ENCODE peak calls at places on chromosomes 6 and 20, in five cellular contexts. One of them, this sample, is unnamed.

GRCh38 chr20:62368629-62369507 is 1.8 kb upstream of the LAMA5 start:
- DNase-seq in stomach: peak
- DNase-seq in lung: peak
- DNase-seq in AG09319: no peak
- DNase-seq in MM.1S: no peak
- DNase-seq in this sample: no peak

GRCh38 chr20:667351-668034 is 8.1 kb downstream of the SCRT2 start:
- DNase-seq in stomach: peak
- DNase-seq in lung: peak
- DNase-seq in AG09319: no peak
- DNase-seq in MM.1S: peak
- DNase-seq in this sample: peak

GRCh38 chr6:107244082-107244741 is 128.9 kb upstream of the BEND3 start:
- DNase-seq in stomach: no peak
- DNase-seq in lung: no peak
- DNase-seq in AG09319: no peak
- DNase-seq in MM.1S: peak
- DNase-seq in this sample: no peak

GRCh38 chr20:10596726-10597125 is 77.1 kb downstream of the JAG1 start:
- DNase-seq in stomach: no peak
- DNase-seq in lung: no peak
- DNase-seq in AG09319: peak
- DNase-seq in MM.1S: no peak
- DNase-seq in this sample: peak

GRCh38 chr6:163355471-163355991 is 59.0 kb upstream of the QKI start:
- DNase-seq in stomach: no peak
- DNase-seq in lung: peak
- DNase-seq in AG09319: no peak
- DNase-seq in MM.1S: no peak
- DNase-seq in this sample: peak

GRCh38 chr20:3889489-3890409 is 562 bp downstream of the PANK2 start:
- DNase-seq in stomach: peak
- DNase-seq in lung: peak
- DNase-seq in AG09319: no peak
- DNase-seq in MM.1S: peak
- DNase-seq in this sample: no peak

GRCh38 chr20:46626799-46627198 is 24.5 kb downstream of the SLC13A3 start:
- DNase-seq in stomach: no peak
- DNase-seq in lung: no peak
- DNase-seq in AG09319: no peak
- DNase-seq in MM.1S: no peak
- DNase-seq in this sample: no peak

GRCh38 chr6:14505391-14505790 is 387.8 kb downstream of the CD83 start:
- DNase-seq in stomach: peak
- DNase-seq in lung: no peak
- DNase-seq in AG09319: no peak
- DNase-seq in MM.1S: no peak
- DNase-seq in this sample: no peak

GRCh38 chr6:111573118-111573883 is 32.4 kb downstream of the TRAF3IP2 start:
- DNase-seq in stomach: no peak
- DNase-seq in lung: no peak
- DNase-seq in AG09319: no peak
- DNase-seq in MM.1S: no peak
- DNase-seq in this sample: peak

GRCh38 chr20:38291961-38292360 is 12.0 kb upstream of the BPI start:
- DNase-seq in stomach: no peak
- DNase-seq in lung: no peak
- DNase-seq in AG09319: no peak
- DNase-seq in MM.1S: no peak
- DNase-seq in this sample: no peak

GRCh38 chr6:140071115-140071514 is 696.7 kb upstream of the CITED2 start:
- DNase-seq in stomach: no peak
- DNase-seq in lung: no peak
- DNase-seq in AG09319: peak
- DNase-seq in MM.1S: no peak
- DNase-seq in this sample: peak

GRCh38 chr6:170107606-170108222 is 183.2 kb downstream of the DLL1 start:
- DNase-seq in stomach: peak
- DNase-seq in lung: no peak
- DNase-seq in AG09319: no peak
- DNase-seq in MM.1S: no peak
- DNase-seq in this sample: no peak

GRCh38 chr6:27209659-27210269 is 37.7 kb upstream of the PRSS16 start:
- DNase-seq in stomach: no peak
- DNase-seq in lung: no peak
- DNase-seq in AG09319: no peak
- DNase-seq in MM.1S: no peak
- DNase-seq in this sample: peak

GRCh38 chr6:134642217-134642616 is 307.7 kb downstream of the ALDH8A1 start:
- DNase-seq in stomach: no peak
- DNase-seq in lung: no peak
- DNase-seq in AG09319: peak
- DNase-seq in MM.1S: no peak
- DNase-seq in this sample: no peak

GRCh38 chr6:52718535-52718934 is 44.7 kb downstream of the GSTA2 start:
- DNase-seq in stomach: no peak
- DNase-seq in lung: no peak
- DNase-seq in AG09319: no peak
- DNase-seq in MM.1S: no peak
- DNase-seq in this sample: peak

GRCh38 chr6:130560231-130560630 is 194.4 kb downstream of the TMEM200A start:
- DNase-seq in stomach: no peak
- DNase-seq in lung: no peak
- DNase-seq in AG09319: no peak
- DNase-seq in MM.1S: no peak
- DNase-seq in this sample: peak

GRCh38 chr6:148758492-148758891 is 11.7 kb downstream of the UST start:
- DNase-seq in stomach: no peak
- DNase-seq in lung: peak
- DNase-seq in AG09319: no peak
- DNase-seq in MM.1S: peak
- DNase-seq in this sample: no peak

GRCh38 chr6:162471842-162472241 is 255.7 kb downstream of the PRKN start:
- DNase-seq in stomach: no peak
- DNase-seq in lung: no peak
- DNase-seq in AG09319: no peak
- DNase-seq in MM.1S: no peak
- DNase-seq in this sample: no peak

GRCh38 chr6:15929685-15930084 is 199.2 kb upstream of the MYLIP start:
- DNase-seq in stomach: no peak
- DNase-seq in lung: no peak
- DNase-seq in AG09319: no peak
- DNase-seq in MM.1S: no peak
- DNase-seq in this sample: no peak

GRCh38 chr6:35640017-35640664 is 48.6 kb downstream of the FKBP5 start:
- DNase-seq in stomach: no peak
- DNase-seq in lung: no peak
- DNase-seq in AG09319: peak
- DNase-seq in MM.1S: no peak
- DNase-seq in this sample: no peak

GRCh38 chr20:50913976-50914375 is 17.3 kb downstream of the ADNP start:
- DNase-seq in stomach: no peak
- DNase-seq in lung: no peak
- DNase-seq in AG09319: no peak
- DNase-seq in MM.1S: no peak
- DNase-seq in this sample: peak

GRCh38 chr6:147522597-147522996 is 14.1 kb downstream of the SAMD5 start:
- DNase-seq in stomach: no peak
- DNase-seq in lung: no peak
- DNase-seq in AG09319: no peak
- DNase-seq in MM.1S: peak
- DNase-seq in this sample: no peak

GRCh38 chr6:15504581-15505350 is 158.1 kb downstream of the DTNBP1 start:
- DNase-seq in stomach: peak
- DNase-seq in lung: peak
- DNase-seq in AG09319: peak
- DNase-seq in MM.1S: no peak
- DNase-seq in this sample: peak

DNA sequence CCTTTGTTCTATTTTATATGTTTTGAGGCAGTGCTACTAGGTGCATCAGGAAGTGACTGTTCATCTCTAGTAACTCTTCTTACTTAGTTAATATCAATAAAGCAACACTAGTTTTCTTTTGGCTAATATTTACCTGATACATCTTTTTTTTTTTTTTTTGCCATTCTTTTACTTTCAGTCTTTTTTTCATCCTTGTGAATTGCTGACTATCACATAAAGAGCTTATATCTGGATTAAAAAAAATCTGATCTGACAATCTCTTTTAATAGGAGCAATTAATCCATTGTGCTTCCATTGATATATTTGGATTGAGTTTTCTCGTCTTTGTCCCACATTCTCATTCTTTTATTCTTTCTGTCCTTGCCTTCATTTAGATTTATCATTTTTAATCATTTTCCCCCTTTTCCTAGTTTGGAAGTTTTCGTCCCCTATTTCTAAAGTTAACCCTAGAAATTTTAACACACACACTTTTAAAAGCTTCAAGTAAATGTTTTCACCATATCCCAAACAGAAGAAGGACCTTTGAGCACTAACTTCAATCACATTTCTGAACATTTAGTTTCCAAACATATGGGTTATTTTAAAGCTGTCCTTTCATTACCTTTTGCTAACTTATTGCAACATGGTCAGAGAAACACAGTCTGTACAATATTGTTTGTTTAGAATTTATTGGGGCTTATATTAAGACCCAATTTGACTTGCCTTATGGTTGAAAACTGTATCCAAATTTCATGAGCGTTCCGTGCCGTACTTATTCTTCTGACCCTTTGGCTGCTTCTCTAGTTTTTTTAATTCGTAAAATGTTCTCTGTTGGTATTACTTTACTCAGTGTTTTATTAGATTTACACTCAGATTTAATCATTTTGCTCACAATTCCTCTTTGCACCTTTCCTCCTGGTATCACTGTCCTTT is 63.0 kb downstream of the SYCP2L start:
- DNase-seq in stomach: no peak
- DNase-seq in lung: no peak
- DNase-seq in AG09319: no peak
- DNase-seq in MM.1S: no peak
- DNase-seq in this sample: no peak
- TF ChIP-seq CTCF in stomach: no peak
- TF ChIP-seq CTCF in lung: no peak
- TF ChIP-seq CTCF in AG09319: no peak
- TF ChIP-seq CTCF in MM.1S: no peak
- TF ChIP-seq CTCF in this sample: no peak

GRCh38 chr6:152509916-152510315 is 127.2 kb downstream of the SYNE1 start:
- DNase-seq in stomach: no peak
- DNase-seq in lung: no peak
- DNase-seq in AG09319: no peak
- DNase-seq in MM.1S: no peak
- DNase-seq in this sample: no peak

GRCh38 chr6:152503541-152503940 is 133.6 kb downstream of the SYNE1 start:
- DNase-seq in stomach: no peak
- DNase-seq in lung: no peak
- DNase-seq in AG09319: no peak
- DNase-seq in MM.1S: no peak
- DNase-seq in this sample: peak

GRCh38 chr6:152502421-152503188 is 134.6 kb downstream of the SYNE1 start:
- DNase-seq in stomach: no peak
- DNase-seq in lung: no peak
- DNase-seq in AG09319: no peak
- DNase-seq in MM.1S: no peak
- DNase-seq in this sample: no peak

GRCh38 chr6:152508477-152508876 is 128.7 kb downstream of the SYNE1 start:
- DNase-seq in stomach: no peak
- DNase-seq in lung: no peak
- DNase-seq in AG09319: no peak
- DNase-seq in MM.1S: no peak
- DNase-seq in this sample: no peak
- TF ChIP-seq CTCF in stomach: no peak
- TF ChIP-seq CTCF in lung: no peak
- TF ChIP-seq CTCF in AG09319: no peak
- TF ChIP-seq CTCF in MM.1S: no peak
- TF ChIP-seq CTCF in this sample: no peak

GRCh38 chr6:33750244-33750991 is 3.7 kb upstream of the IP6K3 start:
- DNase-seq in stomach: no peak
- DNase-seq in lung: no peak
- DNase-seq in AG09319: no peak
- DNase-seq in MM.1S: no peak
- DNase-seq in this sample: peak
- TF ChIP-seq CTCF in stomach: no peak
- TF ChIP-seq CTCF in lung: no peak
- TF ChIP-seq CTCF in AG09319: no peak
- TF ChIP-seq CTCF in MM.1S: no peak
- TF ChIP-seq CTCF in this sample: no peak

GRCh38 chr6:149899926-149900619 is 2.2 kb upstream of the RAET1E start:
- DNase-seq in stomach: no peak
- DNase-seq in lung: no peak
- DNase-seq in AG09319: no peak
- DNase-seq in MM.1S: no peak
- DNase-seq in this sample: no peak
- TF ChIP-seq CTCF in stomach: no peak
- TF ChIP-seq CTCF in lung: no peak
- TF ChIP-seq CTCF in AG09319: no peak
- TF ChIP-seq CTCF in MM.1S: no peak
- TF ChIP-seq CTCF in this sample: no peak

DNA sequence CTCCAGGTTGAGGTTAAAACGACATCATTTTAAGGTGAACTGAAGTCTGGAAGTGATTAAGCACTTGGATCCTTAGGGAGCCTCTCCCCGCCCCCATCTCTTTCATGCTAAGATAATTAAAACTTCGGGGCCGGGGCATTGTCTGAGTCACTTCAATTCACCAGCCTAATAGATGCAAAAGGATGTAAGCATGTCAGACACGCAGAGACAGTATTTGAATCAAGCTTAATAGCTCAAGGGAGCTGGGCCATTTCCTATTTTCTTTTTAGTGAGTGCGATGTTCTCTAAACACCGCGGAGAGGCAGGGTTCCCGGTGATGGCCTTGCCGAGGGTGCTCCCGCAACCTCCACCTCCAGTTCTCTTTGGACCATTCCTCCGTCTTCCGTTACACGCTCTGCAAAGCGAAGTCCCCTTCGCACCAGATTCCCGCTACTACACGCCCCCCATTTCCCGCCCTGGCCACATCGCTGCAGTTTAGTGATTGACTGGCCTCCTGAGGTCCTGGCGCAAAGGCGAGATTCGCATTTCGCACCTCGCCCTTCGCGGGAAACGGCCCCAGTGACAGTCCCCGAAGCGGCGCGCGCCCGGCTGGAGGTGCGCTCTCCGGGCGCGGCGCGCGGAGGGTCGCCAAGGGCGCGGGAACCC is 516 bp upstream of the IRF4 start:
- DNase-seq in stomach: no peak
- DNase-seq in lung: no peak
- DNase-seq in AG09319: no peak
- DNase-seq in MM.1S: peak
- DNase-seq in this sample: peak
- TF ChIP-seq CTCF in stomach: no peak
- TF ChIP-seq CTCF in lung: no peak
- TF ChIP-seq CTCF in AG09319: no peak
- TF ChIP-seq CTCF in MM.1S: no peak
- TF ChIP-seq CTCF in this sample: peak